ENCODE peak calls at places on chromosomes 2 and 18, in five cellular contexts. N, T, S, X and M are unnamed samples.

GRCh38 chr2:233186851-233187250 is 64.6 kb upstream of the ATG16L1 start:
- DNase-seq in T (no peak), N (no peak), X (no peak), S (no peak), M (no peak)

GRCh38 chr2:145751634-145752033 is 1231.7 kb upstream of the ZEB2 start:
- DNase-seq in S (no peak), T (no peak), X (no peak), N (peak), M (no peak)

GRCh38 chr2:219591091-219591490 is 6.6 kb upstream of the STK11IP start:
- DNase-seq in N (no peak), T (no peak), S (no peak), X (no peak), M (no peak)

GRCh38 chr2:220188031-220188430 is 560.6 kb downstream of the SLC4A3 start:
- DNase-seq in T (no peak), N (peak), S (no peak), X (no peak), M (no peak)

GRCh38 chr2:206212673-206213513 is 53.2 kb downstream of the EEF1B2 start:
- DNase-seq in T (no peak), N (peak), S (no peak), X (no peak), M (peak)

GRCh38 chr2:99787762-99788382 is 298.1 kb upstream of the REV1 start:
- DNase-seq in N (no peak), T (no peak), X (no peak), S (no peak), M (no peak)

GRCh38 chr2:207046642-207047213 is 107.4 kb downstream of the CPO start:
- DNase-seq in X (peak), S (no peak), T (no peak), N (peak), M (peak)

GRCh38 chr2:11891591-11891990 is 145.2 kb downstream of the LPIN1 start:
- DNase-seq in X (no peak), T (no peak), N (no peak), S (no peak), M (no peak)

GRCh38 chr2:120988051-120988707 is 252.5 kb downstream of the GLI2 start:
- DNase-seq in N (no peak), S (peak), T (no peak), X (no peak), M (no peak)

GRCh38 chr18:50410008-50410407 is 35.2 kb downstream of the SKA1 start:
- DNase-seq in S (no peak), N (no peak), T (no peak), X (no peak), M (peak)

GRCh38 chr18:12470382-12471090 is 62.8 kb downstream of the PRELID3A start:
- DNase-seq in S (no peak), T (no peak), N (no peak), X (no peak), M (peak)

GRCh38 chr18:46393230-46393629 is 263.8 kb downstream of the LOXHD1 start:
- DNase-seq in N (no peak), T (no peak), S (no peak), X (no peak), M (peak)

GRCh38 chr2:224594840-224595239 is 9.7 kb upstream of the CUL3 start:
- DNase-seq in X (no peak), S (no peak), T (no peak), N (peak), M (no peak)

GRCh38 chr2:240624950-240625621 is at the start of gene GPR35:
- DNase-seq in X (peak), T (no peak), S (peak), N (peak), M (no peak)

GRCh38 chr2:240433973-240434727 is 1.3 kb upstream of the GPC1 start:
- DNase-seq in N (peak), X (no peak), S (peak), T (no peak), M (no peak)

GRCh38 chr2:127107622-127107999 is 657 bp upstream of the BIN1 start:
- DNase-seq in N (no peak), S (peak), T (no peak), X (peak), M (no peak)

GRCh38 chr2:26274058-26274613 is 29.4 kb downstream of the HADHB start:
- DNase-seq in X (no peak), S (no peak), N (peak), T (no peak), M (peak)

GRCh38 chr18:22676423-22676822 is 256.7 kb upstream of the RBBP8 start:
- DNase-seq in S (no peak), T (no peak), X (no peak), N (no peak), M (no peak)

GRCh38 chr2:43605079-43605655 is 9.3 kb upstream of the THADA start:
- DNase-seq in X (peak), N (peak), S (no peak), T (peak), M (peak)

GRCh38 chr2:197445746-197446145 is 7.6 kb upstream of the COQ10B start:
- DNase-seq in S (no peak), X (no peak), T (no peak), N (peak), M (no peak)

GRCh38 chr2:166957686-166958085 is 69.4 kb downstream of the XIRP2 start:
- DNase-seq in X (no peak), N (no peak), T (no peak), S (no peak), M (no peak)

GRCh38 chr2:125572660-125573059 is 1083.3 kb upstream of the GYPC start:
- DNase-seq in N (no peak), T (no peak), X (no peak), S (no peak), M (no peak)

GRCh38 chr2:80548469-80548868 is 243.9 kb upstream of the LRRTM1 start:
- DNase-seq in N (no peak), T (no peak), S (no peak), X (no peak), M (peak)

GRCh38 chr2:85785027-85785822 is 31.4 kb downstream of the ATOH8 start:
- DNase-seq in X (no peak), T (no peak), N (peak), S (no peak), M (no peak)

GRCh38 chr2:160427629-160428424 is 65.8 kb downstream of the RBMS1 start:
- DNase-seq in N (peak), T (no peak), S (no peak), X (no peak), M (peak)

GRCh38 chr2:140580799-140581198 is 1550.0 kb downstream of the LRP1B start:
- DNase-seq in T (no peak), X (peak), S (no peak), N (no peak), M (peak)